ENCODE peak calls at places on chromosome 1, in ten cellular contexts. A is sigmoid colon, L is Caco-2, B is chondrocyte, I is tibial artery, C is AG09309, T is AG10803, U is mucosa of descending colon, V is stomach, K is astrocyte of the spinal cord. J is an unnamed sample.

GRCh38 chr1:245155186-245156040 is 628 bp downstream of the KIF26B start:
- DNase-seq in A (no peak), L (no peak), B (peak), I (no peak), C (no peak), T (peak), U (no peak), V (no peak), K (peak), J (peak)

GRCh38 chr1:108057536-108057935 is 92.6 kb upstream of the VAV3 start:
- DNase-seq in A (peak), L (no peak), B (no peak), I (peak), C (no peak), T (no peak), U (no peak), V (no peak), K (no peak), J (peak)

GRCh38 chr1:153342178-153342577 is 6.5 kb downstream of the PGLYRP4 start:
- DNase-seq in A (no peak), L (no peak), B (no peak), I (no peak), C (no peak), T (no peak), U (no peak), V (no peak), K (no peak), J (no peak)

GRCh38 chr1:118388341-118388740 is 203.3 kb upstream of the SPAG17 start:
- DNase-seq in A (no peak), L (no peak), B (no peak), I (no peak), C (no peak), T (peak), U (no peak), V (no peak), K (no peak), J (no peak)

GRCh38 chr1:37393173-37393572 is 81.2 kb upstream of the ZC3H12A start:
- DNase-seq in A (no peak), L (no peak), B (no peak), I (no peak), C (no peak), T (no peak), U (no peak), V (no peak), K (no peak), J (no peak)

GRCh38 chr1:218380125-218380977 is 35.2 kb downstream of the TGFB2 start:
- DNase-seq in A (no peak), L (peak), B (no peak), I (no peak), C (peak), T (peak), U (no peak), V (peak), K (peak), J (no peak)

GRCh38 chr1:204994086-204994862 is 48.7 kb upstream of the CNTN2 start:
- DNase-seq in A (no peak), L (no peak), B (no peak), I (no peak), C (no peak), T (peak), U (no peak), V (no peak), K (no peak), J (no peak)

GRCh38 chr1:160952129-160952510 is 2.5 kb downstream of the ITLN2 start:
- DNase-seq in A (no peak), L (no peak), B (no peak), I (no peak), C (no peak), T (no peak), U (no peak), V (no peak), K (no peak), J (no peak)

GRCh38 chr1:108190686-108191416 is 9.3 kb downstream of the SLC25A24 start:
- DNase-seq in A (no peak), L (no peak), B (no peak), I (no peak), C (no peak), T (no peak), U (no peak), V (no peak), K (no peak), J (no peak)

DNA sequence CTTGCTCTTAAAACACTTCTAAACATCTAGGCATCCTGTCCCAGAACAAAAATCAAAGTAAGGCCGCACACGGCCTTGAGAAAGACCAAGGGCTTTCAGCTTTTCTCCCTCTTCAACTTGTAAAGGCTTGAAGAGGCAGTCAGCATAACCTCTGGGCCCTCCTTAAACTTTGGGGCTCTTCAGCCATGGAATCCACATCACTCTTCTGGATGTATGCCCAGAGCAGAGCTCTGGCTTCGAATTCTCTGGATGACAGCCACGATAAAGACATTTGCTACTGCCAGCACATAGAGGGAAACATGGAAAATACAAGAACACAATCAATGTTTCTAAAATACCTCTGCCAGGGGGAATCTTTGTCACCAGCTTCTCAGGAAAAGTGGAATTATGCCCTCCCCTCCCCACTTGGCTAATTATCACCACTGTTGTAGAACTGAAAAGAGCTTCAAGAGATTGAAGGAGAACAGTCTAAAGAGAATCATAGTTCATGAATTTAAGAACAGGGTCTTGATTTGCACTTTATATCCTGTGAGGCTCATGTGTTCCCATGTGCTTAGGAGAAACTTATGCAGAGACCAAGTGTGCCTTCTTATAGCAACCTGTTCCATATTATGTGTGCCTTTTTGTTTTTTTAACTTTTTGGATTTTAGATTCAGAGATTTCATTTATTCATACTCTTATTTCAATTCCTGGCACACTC is 39.0 kb upstream of the DPT start:
- DNase-seq in A (peak), L (no peak), B (no peak), I (no peak), C (no peak), T (peak), U (no peak), V (peak), K (peak), J (no peak)
- TF ChIP-seq CTCF in A (no peak), L (no peak), B (no peak), I (no peak), C (no peak), T (no peak), U (no peak), V (no peak), K (no peak), J (no peak)

DNA sequence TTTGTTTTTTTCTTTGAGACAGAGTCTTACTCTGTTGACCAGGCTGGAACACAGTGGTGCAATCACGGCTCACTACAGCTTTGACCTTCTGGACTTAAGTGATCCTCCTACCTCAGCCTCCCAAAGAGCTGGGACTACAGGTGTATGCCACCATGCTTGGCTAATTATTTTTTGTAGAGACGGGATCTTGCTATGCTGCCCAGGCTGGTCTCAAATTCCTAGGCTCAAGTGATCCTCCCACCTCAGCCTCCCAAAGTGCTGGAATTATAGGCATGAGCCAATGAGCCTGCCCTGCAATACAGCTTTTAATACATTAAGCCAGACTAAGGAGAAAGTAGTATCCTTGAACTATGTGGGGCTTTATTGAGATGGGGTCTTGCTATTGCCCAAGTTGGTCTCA is 16.6 kb upstream of the EXOSC10 start:
- DNase-seq in A (no peak), L (no peak), B (no peak), I (no peak), C (no peak), T (no peak), U (no peak), V (no peak), K (no peak), J (no peak)
- TF ChIP-seq CTCF in A (no peak), L (no peak), B (no peak), I (no peak), C (no peak), T (no peak), U (no peak), V (no peak), K (no peak), J (no peak)

GRCh38 chr1:7576946-7577657 is 194.0 kb upstream of the VAMP3 start:
- DNase-seq in A (peak), L (no peak), B (peak), I (no peak), C (no peak), T (peak), U (peak), V (no peak), K (peak), J (peak)
- TF ChIP-seq CTCF in A (no peak), L (peak), B (peak), I (peak), C (peak), T (peak), U (no peak), V (no peak), K (peak), J (no peak)

DNA sequence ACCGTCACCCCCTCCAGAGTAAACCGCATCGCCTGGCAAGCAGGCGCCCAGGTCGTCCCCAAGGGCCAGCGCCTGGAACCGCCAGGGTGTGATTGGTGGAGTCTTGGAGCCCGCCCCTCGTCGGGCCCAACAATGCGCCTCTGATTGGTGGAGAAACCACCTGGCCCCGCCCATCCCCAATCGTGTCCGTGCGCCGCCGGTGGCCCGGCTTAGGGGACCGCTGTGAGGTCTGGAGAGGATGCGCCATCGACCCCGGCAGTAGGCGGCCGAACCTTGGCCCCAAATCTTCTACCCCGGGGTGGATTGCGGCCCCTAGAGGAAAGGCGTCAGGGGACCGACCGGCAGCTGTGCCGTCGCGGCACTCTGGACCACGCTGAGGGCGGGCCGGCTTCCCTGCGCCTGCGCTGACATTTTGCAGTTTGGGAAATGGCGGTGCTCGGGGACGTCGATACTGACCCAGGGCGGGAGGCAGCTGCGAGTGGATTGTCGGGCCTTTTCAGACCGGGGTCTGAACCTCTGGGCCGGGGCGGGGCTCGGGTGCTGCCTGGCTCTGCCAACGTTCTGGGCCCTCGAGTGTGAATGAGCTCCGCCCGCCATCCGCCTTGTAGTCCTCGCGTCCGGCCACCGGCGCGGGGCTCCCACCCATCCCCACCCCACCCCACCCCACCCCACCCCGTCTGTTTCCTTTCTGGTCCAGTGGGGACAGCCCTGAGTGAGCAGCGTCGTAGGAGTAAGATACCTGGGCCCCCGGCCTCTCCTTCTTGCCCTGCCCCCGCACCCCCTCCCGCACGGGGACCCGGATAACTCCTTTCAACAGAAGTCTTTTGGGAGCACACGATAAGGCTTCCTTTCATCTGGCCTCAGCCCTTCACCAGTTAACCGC is 34.2 kb downstream of the SLC2A1 start:
- DNase-seq in A (peak), L (peak), B (no peak), I (peak), C (no peak), T (peak), U (peak), V (peak), K (peak), J (peak)
- TF ChIP-seq CTCF in A (no peak), L (no peak), B (peak), I (peak), C (peak), T (no peak), U (no peak), V (no peak), K (peak), J (no peak)

GRCh38 chr1:11982010-11982392 is 1.8 kb downstream of the MFN2 start:
- DNase-seq in A (no peak), L (no peak), B (no peak), I (no peak), C (no peak), T (peak), U (no peak), V (no peak), K (no peak), J (no peak)
- TF ChIP-seq CTCF in A (no peak), L (no peak), B (peak), I (no peak), C (peak), T (peak), U (no peak), V (no peak), K (peak), J (peak)

GRCh38 chr1:210360852-210361477 is 32.3 kb downstream of the HHAT start:
- DNase-seq in A (no peak), L (no peak), B (no peak), I (no peak), C (no peak), T (peak), U (no peak), V (no peak), K (peak), J (no peak)
- TF ChIP-seq CTCF in A (peak), L (peak), B (peak), I (peak), C (peak), T (peak), U (no peak), V (peak), K (peak), J (peak)

J was measured in glutamatergic neuron.